ENCODE peak calls at places on chromosomes 1 and 21, in eight cellular contexts. One of them, this sample, is unnamed.

GRCh38 chr1:146032613-146033219 is 11.2 kb upstream of the HJV start:
- DNase-seq in iris pigment epithelial cell: peak; percentile 56
- DNase-seq in mammary epithelial cell: peak; percentile 48
- DNase-seq in H54: no peak
- DNase-seq in cardiac fibroblast: peak; percentile 72
- DNase-seq in MV-4-11: peak; percentile 59
- DNase-seq in H9: no peak
- DNase-seq in endothelial cell: no peak
- DNase-seq in this sample: peak; percentile 69

GRCh38 chr1:154961497-154962237 is at the start of gene PYGO2:
- DNase-seq in iris pigment epithelial cell: peak; percentile 78
- DNase-seq in endothelial cell: peak; percentile 85
- DNase-seq in cardiac fibroblast: peak; percentile 77
- DNase-seq in mammary epithelial cell: peak; percentile 81
- DNase-seq in H54: peak; percentile 72
- DNase-seq in H9: peak; percentile 82
- DNase-seq in MV-4-11: peak; percentile 55
- DNase-seq in this sample: peak; percentile 73

GRCh38 chr1:165162671-165163241 is 193.8 kb downstream of the LMX1A start:
- DNase-seq in MV-4-11: no peak
- DNase-seq in endothelial cell: peak; percentile 8
- DNase-seq in H54: no peak
- DNase-seq in cardiac fibroblast: no peak
- DNase-seq in mammary epithelial cell: peak; percentile 93
- DNase-seq in H9: peak; percentile 63
- DNase-seq in iris pigment epithelial cell: no peak
- DNase-seq in this sample: peak; percentile 46

GRCh38 chr21:38479641-38480515 is 18.4 kb downstream of the ERG start:
- DNase-seq in H9: no peak
- DNase-seq in H54: no peak
- DNase-seq in mammary epithelial cell: peak; percentile 100
- DNase-seq in cardiac fibroblast: no peak
- DNase-seq in iris pigment epithelial cell: no peak
- DNase-seq in endothelial cell: no peak
- DNase-seq in MV-4-11: no peak
- DNase-seq in this sample: no peak

GRCh38 chr1:116986531-116987255 is 14.9 kb upstream of the CD101 start:
- DNase-seq in MV-4-11: no peak
- DNase-seq in H54: no peak
- DNase-seq in endothelial cell: no peak
- DNase-seq in mammary epithelial cell: no peak
- DNase-seq in cardiac fibroblast: no peak
- DNase-seq in H9: peak; percentile 36
- DNase-seq in iris pigment epithelial cell: no peak
- DNase-seq in this sample: no peak

GRCh38 chr1:1305300-1306069 is 2.2 kb downstream of the ACAP3 start:
- DNase-seq in cardiac fibroblast: peak; percentile 79
- DNase-seq in iris pigment epithelial cell: peak; percentile 76
- DNase-seq in mammary epithelial cell: peak; percentile 73
- DNase-seq in H54: peak; percentile 85
- DNase-seq in endothelial cell: no peak
- DNase-seq in MV-4-11: peak; percentile 60
- DNase-seq in H9: peak; percentile 56
- DNase-seq in this sample: peak; percentile 70

GRCh38 chr1:185213086-185213485 is 56.1 kb downstream of the SWT1 start:
- DNase-seq in H54: no peak
- DNase-seq in cardiac fibroblast: peak; percentile 47
- DNase-seq in H9: no peak
- DNase-seq in endothelial cell: no peak
- DNase-seq in iris pigment epithelial cell: peak; percentile 73
- DNase-seq in MV-4-11: no peak
- DNase-seq in mammary epithelial cell: peak; percentile 8
- DNase-seq in this sample: no peak

GRCh38 chr1:20533635-20534034 is 18.7 kb upstream of the FAM43B start:
- DNase-seq in H9: no peak
- DNase-seq in iris pigment epithelial cell: no peak
- DNase-seq in MV-4-11: no peak
- DNase-seq in H54: no peak
- DNase-seq in endothelial cell: no peak
- DNase-seq in cardiac fibroblast: no peak
- DNase-seq in mammary epithelial cell: no peak
- DNase-seq in this sample: no peak

GRCh38 chr1:34874581-34874980 is 15.0 kb upstream of the SMIM12 start:
- DNase-seq in endothelial cell: no peak
- DNase-seq in MV-4-11: no peak
- DNase-seq in H54: no peak
- DNase-seq in cardiac fibroblast: no peak
- DNase-seq in mammary epithelial cell: no peak
- DNase-seq in H9: no peak
- DNase-seq in iris pigment epithelial cell: no peak
- DNase-seq in this sample: no peak

GRCh38 chr1:18088077-18088594 is 19.5 kb upstream of the IGSF21 start:
- DNase-seq in H54: no peak
- DNase-seq in cardiac fibroblast: no peak
- DNase-seq in H9: no peak
- DNase-seq in mammary epithelial cell: no peak
- DNase-seq in MV-4-11: no peak
- DNase-seq in iris pigment epithelial cell: no peak
- DNase-seq in endothelial cell: no peak
- DNase-seq in this sample: no peak

GRCh38 chr1:37763791-37764741 is 854 bp downstream of the EPHA10 start:
- DNase-seq in cardiac fibroblast: peak; percentile 53
- DNase-seq in endothelial cell: peak; percentile 84
- DNase-seq in iris pigment epithelial cell: peak; percentile 39
- DNase-seq in H54: no peak
- DNase-seq in H9: peak; percentile 81
- DNase-seq in mammary epithelial cell: peak; percentile 30
- DNase-seq in MV-4-11: peak; percentile 9
- DNase-seq in this sample: no peak

GRCh38 chr21:16279658-16280581 is 550.1 kb downstream of the USP25 start:
- DNase-seq in cardiac fibroblast: peak; percentile 63
- DNase-seq in endothelial cell: no peak
- DNase-seq in H9: no peak
- DNase-seq in H54: no peak
- DNase-seq in mammary epithelial cell: no peak
- DNase-seq in MV-4-11: no peak
- DNase-seq in iris pigment epithelial cell: peak; percentile 84
- DNase-seq in this sample: peak; percentile 50

GRCh38 chr1:25814688-25815087 is 5.1 kb upstream of the MTFR1L start:
- DNase-seq in H54: no peak
- DNase-seq in endothelial cell: no peak
- DNase-seq in H9: no peak
- DNase-seq in iris pigment epithelial cell: no peak
- DNase-seq in cardiac fibroblast: no peak
- DNase-seq in MV-4-11: no peak
- DNase-seq in mammary epithelial cell: no peak
- DNase-seq in this sample: no peak

GRCh38 chr1:51346086-51346942 is 16.0 kb upstream of the TTC39A start:
- DNase-seq in MV-4-11: no peak
- DNase-seq in iris pigment epithelial cell: no peak
- DNase-seq in mammary epithelial cell: no peak
- DNase-seq in cardiac fibroblast: no peak
- DNase-seq in H9: no peak
- DNase-seq in endothelial cell: no peak
- DNase-seq in H54: no peak
- DNase-seq in this sample: no peak

GRCh38 chr1:175272361-175272760 is 79.8 kb upstream of the KIAA0040 start:
- DNase-seq in H9: no peak
- DNase-seq in mammary epithelial cell: no peak
- DNase-seq in MV-4-11: no peak
- DNase-seq in iris pigment epithelial cell: no peak
- DNase-seq in cardiac fibroblast: no peak
- DNase-seq in H54: no peak
- DNase-seq in endothelial cell: no peak
- DNase-seq in this sample: no peak

GRCh38 chr1:174883361-174883760 is 116.4 kb upstream of the CACYBP start:
- DNase-seq in H9: no peak
- DNase-seq in MV-4-11: no peak
- DNase-seq in endothelial cell: no peak
- DNase-seq in H54: no peak
- DNase-seq in mammary epithelial cell: peak; percentile 50
- DNase-seq in iris pigment epithelial cell: peak; percentile 78
- DNase-seq in cardiac fibroblast: peak; percentile 34
- DNase-seq in this sample: peak; percentile 54

GRCh38 chr1:15523922-15524282 is at the start of gene CASP9:
- DNase-seq in H9: no peak
- DNase-seq in H54: peak; percentile 78
- DNase-seq in MV-4-11: no peak
- DNase-seq in iris pigment epithelial cell: no peak
- DNase-seq in cardiac fibroblast: no peak
- DNase-seq in mammary epithelial cell: no peak
- DNase-seq in endothelial cell: no peak
- DNase-seq in this sample: no peak

GRCh38 chr1:207321790-207322530 is 482 bp downstream of the CD55 start:
- DNase-seq in H54: no peak
- DNase-seq in mammary epithelial cell: no peak
- DNase-seq in H9: no peak
- DNase-seq in iris pigment epithelial cell: no peak
- DNase-seq in cardiac fibroblast: peak; percentile 39
- DNase-seq in endothelial cell: no peak
- DNase-seq in MV-4-11: no peak
- DNase-seq in this sample: peak; percentile 28

GRCh38 chr1:153533689-153534201 is 2.0 kb downstream of the S100A6 start:
- DNase-seq in mammary epithelial cell: peak; percentile 94
- DNase-seq in H9: no peak
- DNase-seq in iris pigment epithelial cell: peak; percentile 92
- DNase-seq in cardiac fibroblast: peak; percentile 93
- DNase-seq in MV-4-11: no peak
- DNase-seq in H54: peak; percentile 91
- DNase-seq in endothelial cell: no peak
- DNase-seq in this sample: peak; percentile 97

GRCh38 chr1:66938618-66939017 is 13.8 kb downstream of the MIER1 start:
- DNase-seq in endothelial cell: no peak
- DNase-seq in cardiac fibroblast: peak; percentile 73
- DNase-seq in H9: no peak
- DNase-seq in H54: no peak
- DNase-seq in mammary epithelial cell: peak; percentile 39
- DNase-seq in MV-4-11: peak; percentile 58
- DNase-seq in iris pigment epithelial cell: peak; percentile 54
- DNase-seq in this sample: peak; percentile 30

GRCh38 chr1:112524251-112524650 is 15.5 kb downstream of the WNT2B start:
- DNase-seq in H9: peak; percentile 72
- DNase-seq in H54: no peak
- DNase-seq in MV-4-11: no peak
- DNase-seq in mammary epithelial cell: no peak
- DNase-seq in cardiac fibroblast: peak; percentile 72
- DNase-seq in iris pigment epithelial cell: peak; percentile 98
- DNase-seq in endothelial cell: no peak
- DNase-seq in this sample: peak; percentile 33

GRCh38 chr21:37257967-37258877 is 8.9 kb downstream of the VPS26C start:
- DNase-seq in H54: peak; percentile 75
- DNase-seq in mammary epithelial cell: peak; percentile 81
- DNase-seq in endothelial cell: peak; percentile 49
- DNase-seq in iris pigment epithelial cell: peak; percentile 66
- DNase-seq in cardiac fibroblast: peak; percentile 68
- DNase-seq in MV-4-11: peak; percentile 69
- DNase-seq in H9: peak; percentile 84
- DNase-seq in this sample: peak; percentile 84

GRCh38 chr21:15976807-15977206 is 247.0 kb downstream of the USP25 start:
- DNase-seq in H54: no peak
- DNase-seq in H9: no peak
- DNase-seq in iris pigment epithelial cell: peak; percentile 20
- DNase-seq in MV-4-11: no peak
- DNase-seq in cardiac fibroblast: peak; percentile 24
- DNase-seq in endothelial cell: peak; percentile 27
- DNase-seq in mammary epithelial cell: no peak
- DNase-seq in this sample: peak; percentile 16

GRCh38 chr1:63663873-63664272 is 70.7 kb downstream of the PGM1 start:
- DNase-seq in iris pigment epithelial cell: peak; percentile 15
- DNase-seq in H9: no peak
- DNase-seq in endothelial cell: no peak
- DNase-seq in mammary epithelial cell: peak; percentile 30
- DNase-seq in MV-4-11: no peak
- DNase-seq in cardiac fibroblast: peak; percentile 46
- DNase-seq in H54: no peak
- DNase-seq in this sample: peak; percentile 69

GRCh38 chr1:12174789-12175455 is 8.1 kb downstream of the TNFRSF1B start:
- DNase-seq in H54: no peak
- DNase-seq in endothelial cell: peak; percentile 43
- DNase-seq in mammary epithelial cell: no peak
- DNase-seq in cardiac fibroblast: no peak
- DNase-seq in iris pigment epithelial cell: no peak
- DNase-seq in MV-4-11: peak; percentile 25
- DNase-seq in H9: peak; percentile 55
- DNase-seq in this sample: no peak

GRCh38 chr1:234701737-234702341 is 91.9 kb upstream of the IRF2BP2 start:
- DNase-seq in H54: no peak
- DNase-seq in H9: no peak
- DNase-seq in endothelial cell: no peak
- DNase-seq in MV-4-11: no peak
- DNase-seq in mammary epithelial cell: no peak
- DNase-seq in iris pigment epithelial cell: no peak
- DNase-seq in cardiac fibroblast: no peak
- DNase-seq in this sample: no peak

GRCh38 chr1:65509912-65510680 is 89.6 kb downstream of the LEPR start:
- DNase-seq in H54: no peak
- DNase-seq in mammary epithelial cell: no peak
- DNase-seq in iris pigment epithelial cell: peak; percentile 82
- DNase-seq in H9: no peak
- DNase-seq in endothelial cell: no peak
- DNase-seq in MV-4-11: no peak
- DNase-seq in cardiac fibroblast: peak; percentile 64
- DNase-seq in this sample: peak; percentile 70